ENCODE peak calls at places on chromosomes 12 and 14, in five cellular contexts. V, C, N, K and A are unnamed samples.

GRCh38 chr12:117134059-117134458 is 34.8 kb upstream of the TESC start:
- DNase-seq in V (no peak), C (no peak), N (no peak), K (no peak), A (peak)

GRCh38 chr14:103910262-103910935 is 17.9 kb upstream of the TDRD9 start:
- DNase-seq in V (peak), C (peak), N (peak), K (peak), A (peak)

GRCh38 chr12:5081016-5081415 is 37.3 kb downstream of the KCNA5 start:
- DNase-seq in V (no peak), C (no peak), N (no peak), K (no peak), A (no peak)

GRCh38 chr12:46702581-46703344 is 123.0 kb downstream of the SLC38A4 start:
- DNase-seq in V (no peak), C (no peak), N (no peak), K (no peak), A (no peak)

GRCh38 chr12:94326727-94327126 is 132.9 kb downstream of the CEP83 start:
- DNase-seq in V (no peak), C (no peak), N (no peak), K (no peak), A (no peak)

GRCh38 chr12:34302131-34302885 is 280.0 kb downstream of the ALG10 start:
- DNase-seq in V (no peak), C (no peak), N (no peak), K (no peak), A (no peak)

GRCh38 chr14:64683264-64683663 is 21.0 kb upstream of the PLEKHG3 start:
- DNase-seq in V (no peak), C (no peak), N (peak), K (no peak), A (no peak)

GRCh38 chr14:70425349-70425748 is 8.5 kb upstream of the SYNJ2BP start:
- DNase-seq in V (no peak), C (no peak), N (no peak), K (no peak), A (no peak)

GRCh38 chr12:56873382-56873781 is 60.8 kb downstream of the SDR9C7 start:
- DNase-seq in V (no peak), C (no peak), N (no peak), K (no peak), A (no peak)

GRCh38 chr12:93347054-93347786 is 30.5 kb upstream of the NUDT4 start:
- DNase-seq in V (peak), C (peak), N (no peak), K (no peak), A (no peak)

GRCh38 chr12:113822986-113823385 is 143.1 kb downstream of the RBM19 start:
- DNase-seq in V (no peak), C (no peak), N (no peak), K (no peak), A (no peak)

GRCh38 chr12:75943730-75944096 is 87.9 kb downstream of the PHLDA1 start:
- DNase-seq in V (no peak), C (no peak), N (peak), K (no peak), A (no peak)

GRCh38 chr14:61512026-61512425 is 183.3 kb upstream of the HIF1A start:
- DNase-seq in V (no peak), C (no peak), N (no peak), K (no peak), A (no peak)

GRCh38 chr12:67704071-67704470 is 55.5 kb downstream of the DYRK2 start:
- DNase-seq in V (no peak), C (no peak), N (no peak), K (no peak), A (no peak)

GRCh38 chr14:41285193-41285748 is 321.4 kb upstream of the LRFN5 start:
- DNase-seq in V (peak), C (no peak), N (peak), K (no peak), A (no peak)

GRCh38 chr12:92702754-92703679 is at the start of gene PLEKHG7:
- DNase-seq in V (no peak), C (no peak), N (peak), K (peak), A (no peak)

GRCh38 chr14:28784262-28785021 is 17.9 kb downstream of the FOXG1 start:
- DNase-seq in V (no peak), C (no peak), N (no peak), K (no peak), A (no peak)

GRCh38 chr12:68497702-68498101 is 113.0 kb upstream of the RAP1B start:
- DNase-seq in V (peak), C (no peak), N (no peak), K (peak), A (no peak)

GRCh38 chr12:57927086-57927485 is 14.3 kb upstream of the ATP23 start:
- DNase-seq in V (no peak), C (no peak), N (no peak), K (no peak), A (no peak)

GRCh38 chr14:100522616-100523021 is 64.6 kb downstream of the BEGAIN start:
- DNase-seq in V (no peak), C (no peak), N (no peak), K (no peak), A (no peak)

GRCh38 chr12:91604897-91605296 is 422.3 kb upstream of the DCN start:
- DNase-seq in V (no peak), C (no peak), N (no peak), K (no peak), A (no peak)

GRCh38 chr14:99737451-99737951 is 53.4 kb downstream of the CYP46A1 start:
- DNase-seq in V (no peak), C (peak), N (no peak), K (no peak), A (no peak)

GRCh38 chr14:94713115-94713514 is 56.8 kb downstream of the GSC start:
- DNase-seq in V (no peak), C (no peak), N (no peak), K (no peak), A (no peak)

GRCh38 chr14:74462993-74463392 is 30.1 kb downstream of the NPC2 start:
- DNase-seq in V (no peak), C (no peak), N (no peak), K (no peak), A (no peak)

GRCh38 chr14:101711041-101711861 is 50.3 kb upstream of the PPP2R5C start:
- DNase-seq in V (peak), C (no peak), N (no peak), K (no peak), A (no peak)

GRCh38 chr14:28879571-28879970 is 113.0 kb downstream of the FOXG1 start:
- DNase-seq in V (no peak), C (no peak), N (no peak), K (no peak), A (no peak)

GRCh38 chr14:71048393-71048792 is 141.1 kb downstream of the PCNX1 start:
- DNase-seq in V (no peak), C (no peak), N (no peak), K (no peak), A (no peak)

GRCh38 chr12:76964784-76965571 is 86.2 kb upstream of the CSRP2 start:
- DNase-seq in V (no peak), C (no peak), N (no peak), K (no peak), A (no peak)
- TF ChIP-seq REST in V (no peak), C (no peak), N (no peak), K (no peak), A (no peak)

DNA sequence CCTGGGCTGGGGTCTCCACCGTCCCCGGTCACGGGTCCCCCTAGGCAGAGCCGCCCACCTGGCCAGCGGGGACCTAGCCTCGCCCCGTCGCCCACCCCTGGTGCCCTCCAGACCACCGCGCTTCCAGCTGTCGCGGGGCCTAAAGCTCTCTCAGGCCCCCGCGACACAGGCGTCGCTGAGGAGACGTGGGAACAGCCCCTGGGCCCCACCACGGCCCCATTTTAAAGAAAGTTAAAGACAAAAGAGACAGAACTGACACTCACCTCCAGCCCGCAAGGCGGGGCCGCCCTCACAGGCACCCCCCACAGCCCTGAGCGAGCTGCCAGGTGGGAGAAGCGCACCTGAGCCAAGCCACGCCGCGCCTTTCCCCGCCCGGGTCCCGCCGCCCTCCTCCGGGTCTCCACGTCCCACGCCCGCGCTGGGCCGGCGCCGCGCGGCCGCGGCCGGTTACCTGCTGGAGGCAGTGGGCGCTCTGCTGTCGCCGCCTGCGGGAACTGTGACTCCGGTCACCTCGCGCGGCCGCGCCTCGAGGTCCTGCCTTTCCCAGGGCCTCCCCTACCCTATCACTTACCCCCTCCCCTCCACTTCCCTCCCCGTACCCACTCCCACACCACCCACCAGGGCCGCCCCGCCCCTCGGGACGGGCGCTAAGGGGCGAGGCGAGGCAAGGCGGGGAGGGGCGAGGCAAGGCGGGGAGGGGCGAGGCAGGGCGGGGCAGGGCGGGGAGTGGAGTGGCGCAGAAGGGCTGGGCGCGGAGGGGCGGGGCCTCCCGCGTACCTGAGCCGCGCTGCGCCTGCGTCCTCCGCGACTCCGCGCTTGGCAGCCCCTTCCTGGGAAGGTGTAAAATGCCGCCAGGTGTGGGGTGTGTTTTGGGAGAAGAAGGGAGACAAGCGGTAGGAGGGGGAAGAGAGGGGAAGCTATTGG is 31.2 kb downstream of the TC2N start:
- DNase-seq in V (peak), C (peak), N (no peak), K (no peak), A (no peak)
- TF ChIP-seq GABPA in V (no peak), C (no peak), N (no peak), K (no peak), A (no peak)

DNA sequence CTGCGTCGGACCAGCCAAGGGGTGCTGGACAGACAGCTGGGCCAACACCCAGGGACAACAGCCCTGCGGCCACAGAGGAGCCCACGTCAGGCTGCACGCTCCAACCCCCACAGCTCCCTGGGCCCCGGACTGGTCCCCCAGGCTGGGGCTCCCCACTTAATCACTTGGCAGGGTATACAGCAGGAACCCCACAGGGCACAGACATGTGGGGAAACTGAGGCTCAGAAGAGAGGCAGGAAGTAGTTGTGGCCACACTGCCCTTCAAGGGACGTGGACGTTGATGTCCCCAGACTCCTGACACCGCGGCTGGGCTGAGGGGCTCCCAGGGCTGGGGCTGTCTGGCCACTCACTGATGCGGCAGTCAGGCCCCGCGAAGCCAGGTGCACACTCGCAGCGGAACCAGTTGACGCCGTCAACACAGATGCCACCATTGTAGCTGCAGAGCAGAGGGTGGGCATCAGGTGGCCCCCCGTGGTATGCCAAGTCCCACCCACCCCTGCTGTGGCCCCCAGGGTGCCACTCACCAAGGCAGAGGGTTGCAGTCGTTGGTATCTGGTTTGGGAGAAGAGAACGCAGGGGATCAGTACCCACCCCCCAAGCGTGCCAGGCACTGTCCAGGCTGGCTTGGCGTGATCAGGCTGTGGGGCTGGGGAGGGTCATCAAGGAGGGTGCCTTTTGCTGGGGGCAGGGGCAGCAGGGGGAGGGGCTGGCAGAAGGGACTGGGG is 21.4 kb downstream of the JAG2 start:
- DNase-seq in V (no peak), C (no peak), N (no peak), K (no peak), A (no peak)
- TF ChIP-seq REST in V (no peak), C (no peak), N (no peak), K (no peak), A (no peak)

GRCh38 chr12:107122452-107122958 is 29.2 kb upstream of the CRY1 start:
- DNase-seq in V (no peak), C (no peak), N (no peak), K (no peak), A (no peak)

GRCh38 chr12:107115119-107115518 is 21.8 kb upstream of the CRY1 start:
- DNase-seq in V (no peak), C (no peak), N (no peak), K (no peak), A (no peak)

GRCh38 chr12:107118624-107119023 is 25.3 kb upstream of the CRY1 start:
- DNase-seq in V (no peak), C (no peak), N (no peak), K (no peak), A (no peak)

GRCh38 chr12:107119091-107119490 is 25.7 kb upstream of the CRY1 start:
- DNase-seq in V (no peak), C (no peak), N (no peak), K (no peak), A (no peak)
- TF ChIP-seq GABPA in V (no peak), C (no peak), N (no peak), K (no peak), A (no peak)

GRCh38 chr14:92783813-92784431 is 10.2 kb upstream of the GOLGA5 start:
- DNase-seq in V (peak), C (peak), N (peak), K (no peak), A (no peak)
- TF ChIP-seq REST in V (no peak), C (no peak), N (no peak), K (no peak), A (no peak)

GRCh38 chr12:88876867-88877266 is 296.6 kb upstream of the KITLG start:
- DNase-seq in V (no peak), C (no peak), N (no peak), K (no peak), A (no peak)
- TF ChIP-seq GABPA in V (no peak), C (no peak), N (no peak), K (no peak), A (no peak)

GRCh38 chr12:14567311-14568195 is at the start of gene PLBD1:
- DNase-seq in V (peak), C (peak), N (no peak), K (no peak), A (no peak)
- TF ChIP-seq REST in V (no peak), C (no peak), N (no peak), K (no peak), A (no peak)

GRCh38 chr12:79877246-79877645 is 57.7 kb downstream of the PPP1R12A start:
- DNase-seq in V (no peak), C (no peak), N (no peak), K (no peak), A (no peak)

GRCh38 chr12:79873223-79873622 is 61.7 kb downstream of the PPP1R12A start:
- DNase-seq in V (no peak), C (no peak), N (no peak), K (no peak), A (no peak)

GRCh38 chr12:79871621-79872020 is 63.3 kb downstream of the PPP1R12A start:
- DNase-seq in V (no peak), C (no peak), N (no peak), K (no peak), A (peak)

GRCh38 chr12:79874665-79875064 is 60.2 kb downstream of the PPP1R12A start:
- DNase-seq in V (no peak), C (no peak), N (no peak), K (no peak), A (no peak)
- TF ChIP-seq GABPA in V (no peak), C (no peak), N (no peak), K (no peak), A (no peak)